ENCODE peak calls at places on chromosome 7, in nine cellular contexts. T is amygdala; X is Peyer's patch; V is activated naive CD4-positive, alpha-beta T cell; C is retinal pigment epithelial cell; O is psoas muscle; Q is frontal cortex; G is nephron progenitor cell; E is anterior cingulate cortex. L is an unnamed sample.

GRCh38 chr7:90455163-90456030 is 14.0 kb upstream of the PTTG1IP2 start:
- DNase-seq in T (no peak), X (no peak), V (no peak), C (no peak), O (no peak), Q (peak), G (peak), E (no peak), L (peak)

GRCh38 chr7:135253851-135254815 is 20.5 kb downstream of the STRA8 start:
- DNase-seq in T (peak), X (peak), V (no peak), C (peak), O (peak), Q (peak), G (no peak), E (peak), L (no peak)

GRCh38 chr7:142718314-142718713 is 31.0 kb upstream of the PRSS1 start:
- DNase-seq in T (no peak), X (no peak), V (no peak), C (no peak), O (no peak), Q (no peak), G (no peak), E (no peak), L (no peak)

GRCh38 chr7:81161459-81162075 is 242.7 kb upstream of the SEMA3C start:
- DNase-seq in T (peak), X (no peak), V (no peak), C (peak), O (no peak), Q (no peak), G (no peak), E (no peak), L (no peak)

GRCh38 chr7:158078161-158078910 is 509.3 kb downstream of the PTPRN2 start:
- DNase-seq in T (no peak), X (peak), V (no peak), C (no peak), O (no peak), Q (no peak), G (no peak), E (no peak), L (peak)

GRCh38 chr7:105690286-105690915 is 109.1 kb upstream of the EFCAB10 start:
- DNase-seq in T (no peak), X (no peak), V (no peak), C (no peak), O (no peak), Q (no peak), G (no peak), E (no peak), L (no peak)

GRCh38 chr7:151233111-151233701 is 923 bp downstream of the CHPF2 start:
- DNase-seq in T (peak), X (no peak), V (peak), C (no peak), O (peak), Q (no peak), G (peak), E (no peak), L (no peak)

GRCh38 chr7:22361795-22362194 is 4.8 kb upstream of the RAPGEF5 start:
- DNase-seq in T (no peak), X (peak), V (no peak), C (no peak), O (no peak), Q (no peak), G (no peak), E (no peak), L (peak)

GRCh38 chr7:80935971-80936370 is 17.1 kb upstream of the SEMA3C start:
- DNase-seq in T (no peak), X (no peak), V (no peak), C (no peak), O (no peak), Q (no peak), G (no peak), E (no peak), L (no peak)